ENCODE peak calls at places on chromosomes 11 and 22, in five cellular contexts. One of them, this sample, is unnamed.

GRCh38 chr22:44191036-44191454 is 10.3 kb downstream of the PARVG start:
- DNase-seq in germinal center: peak
- DNase-seq in activated CD4-positive, alpha-beta T cell treated with anti-CD3 and anti-CD28 coated beads, Interleukin-2, amount 50 U/mL, for 4 hours: peak
- DNase-seq in A172: peak
- DNase-seq in posterior cingulate gyrus: peak
- DNase-seq in this sample: peak

GRCh38 chr22:50252081-50253045 is 1.3 kb upstream of the HDAC10 start:
- DNase-seq in germinal center: peak
- DNase-seq in activated CD4-positive, alpha-beta T cell treated with anti-CD3 and anti-CD28 coated beads, Interleukin-2, amount 50 U/mL, for 4 hours: peak
- DNase-seq in A172: no peak
- DNase-seq in posterior cingulate gyrus: peak
- DNase-seq in this sample: peak

GRCh38 chr22:44460287-44461082 is 37.5 kb downstream of the RTL6 start:
- DNase-seq in germinal center: no peak
- DNase-seq in activated CD4-positive, alpha-beta T cell treated with anti-CD3 and anti-CD28 coated beads, Interleukin-2, amount 50 U/mL, for 4 hours: no peak
- DNase-seq in A172: no peak
- DNase-seq in posterior cingulate gyrus: no peak
- DNase-seq in this sample: no peak

GRCh38 chr11:18394928-18395734 is 768 bp downstream of the LDHA start:
- DNase-seq in germinal center: peak
- DNase-seq in activated CD4-positive, alpha-beta T cell treated with anti-CD3 and anti-CD28 coated beads, Interleukin-2, amount 50 U/mL, for 4 hours: no peak
- DNase-seq in A172: peak
- DNase-seq in posterior cingulate gyrus: no peak
- DNase-seq in this sample: peak

GRCh38 chr11:30917859-30918478 is 331.8 kb upstream of the MPPED2 start:
- DNase-seq in germinal center: peak
- DNase-seq in activated CD4-positive, alpha-beta T cell treated with anti-CD3 and anti-CD28 coated beads, Interleukin-2, amount 50 U/mL, for 4 hours: no peak
- DNase-seq in A172: peak
- DNase-seq in posterior cingulate gyrus: no peak
- DNase-seq in this sample: peak

GRCh38 chr22:45574069-45574703 is 71.5 kb downstream of the FBLN1 start:
- DNase-seq in germinal center: no peak
- DNase-seq in activated CD4-positive, alpha-beta T cell treated with anti-CD3 and anti-CD28 coated beads, Interleukin-2, amount 50 U/mL, for 4 hours: no peak
- DNase-seq in A172: no peak
- DNase-seq in posterior cingulate gyrus: peak
- DNase-seq in this sample: no peak

GRCh38 chr11:33633251-33634003 is 67.2 kb downstream of the C11orf91 start:
- DNase-seq in germinal center: no peak
- DNase-seq in activated CD4-positive, alpha-beta T cell treated with anti-CD3 and anti-CD28 coated beads, Interleukin-2, amount 50 U/mL, for 4 hours: no peak
- DNase-seq in A172: peak
- DNase-seq in posterior cingulate gyrus: no peak
- DNase-seq in this sample: peak

GRCh38 chr11:65077466-65077865 is 6.4 kb downstream of the CDCA5 start:
- DNase-seq in germinal center: no peak
- DNase-seq in activated CD4-positive, alpha-beta T cell treated with anti-CD3 and anti-CD28 coated beads, Interleukin-2, amount 50 U/mL, for 4 hours: no peak
- DNase-seq in A172: no peak
- DNase-seq in posterior cingulate gyrus: peak
- DNase-seq in this sample: no peak

GRCh38 chr11:3153291-3153861 is 11.7 kb downstream of the OSBPL5 start:
- DNase-seq in germinal center: no peak
- DNase-seq in activated CD4-positive, alpha-beta T cell treated with anti-CD3 and anti-CD28 coated beads, Interleukin-2, amount 50 U/mL, for 4 hours: no peak
- DNase-seq in A172: peak
- DNase-seq in posterior cingulate gyrus: peak
- DNase-seq in this sample: no peak

GRCh38 chr11:18115360-18116127 is 9.7 kb upstream of the SAAL1 start:
- DNase-seq in germinal center: peak
- DNase-seq in activated CD4-positive, alpha-beta T cell treated with anti-CD3 and anti-CD28 coated beads, Interleukin-2, amount 50 U/mL, for 4 hours: peak
- DNase-seq in A172: peak
- DNase-seq in posterior cingulate gyrus: peak
- DNase-seq in this sample: peak

GRCh38 chr11:8241373-8242112 is 22.1 kb downstream of the LMO1 start:
- DNase-seq in germinal center: no peak
- DNase-seq in activated CD4-positive, alpha-beta T cell treated with anti-CD3 and anti-CD28 coated beads, Interleukin-2, amount 50 U/mL, for 4 hours: no peak
- DNase-seq in A172: no peak
- DNase-seq in posterior cingulate gyrus: no peak
- DNase-seq in this sample: no peak

GRCh38 chr11:12094872-12095800 is 15.3 kb upstream of the MICAL2 start:
- DNase-seq in germinal center: no peak
- DNase-seq in activated CD4-positive, alpha-beta T cell treated with anti-CD3 and anti-CD28 coated beads, Interleukin-2, amount 50 U/mL, for 4 hours: no peak
- DNase-seq in A172: no peak
- DNase-seq in posterior cingulate gyrus: no peak
- DNase-seq in this sample: peak

GRCh38 chr11:17574799-17575144 is 27.7 kb downstream of the OTOG start:
- DNase-seq in germinal center: no peak
- DNase-seq in activated CD4-positive, alpha-beta T cell treated with anti-CD3 and anti-CD28 coated beads, Interleukin-2, amount 50 U/mL, for 4 hours: no peak
- DNase-seq in A172: no peak
- DNase-seq in posterior cingulate gyrus: no peak
- DNase-seq in this sample: no peak